ENCODE peak calls at places on chromosomes 11 and 22, in nine cellular contexts. M is CD8-positive, alpha-beta T cell; S is body of pancreas; N is breast epithelium; J is heart left ventricle; F is lung; Z is spleen; U is mesenchymal stem cell; V is lower lobe of right lung. X is an unnamed sample. For H3K4me1, the result is how much of the 10 kb centered on the place peaks cover.

GRCh38 chr22:49228431-49229037 is 599.1 kb downstream of the BRD1 start:
- DNase-seq in M (peak), U (no peak), J (peak), Z (no peak), V (no peak), N (peak), F (peak), S (no peak), X (no peak)

GRCh38 chr11:13942908-13943505 is 19.5 kb upstream of the SPON1 start:
- DNase-seq in V (no peak), Z (no peak), M (no peak), S (no peak), J (no peak), N (no peak), U (peak), F (no peak), X (no peak)

GRCh38 chr22:33492210-33492651 is 428.0 kb downstream of the LARGE1 start:
- DNase-seq in F (no peak), U (peak), J (no peak), M (no peak), S (peak), Z (no peak), N (no peak), V (no peak), X (no peak)

GRCh38 chr11:133982901-133983300 is 26.1 kb upstream of the IGSF9B start:
- DNase-seq in Z (no peak), F (no peak), J (no peak), N (no peak), M (no peak), U (no peak), S (no peak), V (no peak), X (no peak)

GRCh38 chr11:9219115-9219514 is 46.0 kb downstream of the DENND5A start:
- DNase-seq in V (no peak), S (no peak), U (peak), F (no peak), N (no peak), Z (no peak), J (no peak), M (no peak), X (no peak)

GRCh38 chr11:48024635-48025071 is 44.3 kb downstream of the PTPRJ start:
- DNase-seq in V (no peak), N (no peak), U (no peak), Z (peak), J (no peak), M (no peak), S (no peak), F (no peak), X (no peak)

GRCh38 chr11:78138694-78139421 is 568 bp downstream of the ALG8 start:
- DNase-seq in Z (no peak), S (no peak), J (no peak), M (no peak), F (no peak), N (no peak), V (no peak), U (peak), X (no peak)

GRCh38 chr11:84902445-84902844 is 724.7 kb downstream of the DLG2 start:
- DNase-seq in V (no peak), J (peak), Z (no peak), U (no peak), N (no peak), M (no peak), S (no peak), F (no peak), X (no peak)

GRCh38 chr22:22748297-22748743 is 103.9 kb downstream of the GGTLC2 start:
- DNase-seq in M (no peak), U (peak), F (peak), N (peak), J (peak), V (no peak), Z (no peak), S (peak), X (no peak)

GRCh38 chr11:69862797-69863543 is 43.8 kb upstream of the FGF3 start:
- DNase-seq in M (no peak), U (no peak), N (no peak), Z (no peak), F (no peak), J (no peak), V (peak), S (no peak), X (peak)

GRCh38 chr11:11449327-11449726 is 96.3 kb upstream of the CSNK2A3 start:
- DNase-seq in J (no peak), U (no peak), S (no peak), Z (no peak), V (no peak), N (no peak), M (no peak), F (no peak), X (no peak)

GRCh38 chr22:48827228-48827810 is 1000.4 kb downstream of the BRD1 start:
- DNase-seq in F (no peak), Z (no peak), U (no peak), J (no peak), M (no peak), V (no peak), S (peak), N (peak), X (no peak)

GRCh38 chr22:24969588-24970301 is 17.2 kb downstream of the KIAA1671 start:
- DNase-seq in M (no peak), N (peak), V (no peak), J (peak), S (no peak), U (peak), Z (no peak), F (no peak), X (peak)
- H3K4me1 ChIP-seq in M (under half), N (under half), V (under half), J (half or more), S (under half), U (under half), Z (under half), F (under half), X (under half)

DNA sequence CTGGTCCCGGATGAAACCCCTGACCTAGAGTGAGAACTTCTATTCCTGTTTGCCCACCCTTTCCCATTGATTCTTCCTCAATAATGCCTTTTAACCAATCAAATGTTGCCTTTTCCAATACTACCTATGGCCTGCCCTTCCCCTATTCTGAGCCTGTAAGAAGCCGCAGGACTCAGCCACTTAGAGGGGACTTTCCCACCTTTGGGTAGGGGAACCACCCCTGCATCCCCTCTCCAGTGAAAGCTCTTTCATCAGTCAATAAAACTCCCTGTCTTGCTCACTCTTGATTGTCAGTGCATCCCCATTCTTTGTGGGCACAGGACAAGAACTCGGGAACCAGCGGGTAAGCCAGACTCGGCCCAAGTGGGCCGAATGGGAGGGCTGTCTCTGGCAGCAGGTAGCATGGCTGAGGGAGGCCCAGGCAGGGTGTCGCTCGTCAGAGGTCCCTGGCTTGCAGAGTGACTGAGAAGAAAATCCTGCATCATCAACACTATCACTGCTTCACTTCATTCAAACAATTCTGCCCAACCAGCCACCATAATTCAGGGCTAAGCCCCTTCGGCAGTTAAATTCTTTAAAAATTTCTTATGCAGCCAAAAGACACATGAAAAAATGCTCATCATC is 30.4 kb downstream of the LDHAL6A start:
- DNase-seq in U (no peak), Z (no peak), V (no peak), F (no peak), J (no peak), S (no peak), M (no peak), N (no peak), X (no peak)
- H3K4me3 ChIP-seq in U (no peak), Z (no peak), V (no peak), F (no peak), J (no peak), S (no peak), M (no peak), N (no peak), X (no peak)

GRCh38 chr11:67264260-67264659 is 2.0 kb upstream of the GRK2 start:
- DNase-seq in N (no peak), V (no peak), Z (no peak), U (no peak), M (no peak), J (no peak), S (no peak), F (no peak), X (no peak)

GRCh38 chr11:67266424-67267187 is at the start of gene GRK2:
- DNase-seq in V (peak), M (peak), F (no peak), N (no peak), J (no peak), Z (peak), U (no peak), S (peak), X (peak)

GRCh38 chr11:67267188-67268035 is 1.1 kb downstream of the GRK2 start:
- DNase-seq in S (peak), N (no peak), M (peak), U (no peak), F (no peak), Z (peak), V (peak), J (no peak), X (no peak)

GRCh38 chr11:67264886-67265632 is 1.2 kb upstream of the GRK2 start:
- DNase-seq in U (no peak), J (no peak), Z (no peak), N (no peak), V (no peak), M (no peak), F (no peak), S (no peak), X (no peak)

DNA sequence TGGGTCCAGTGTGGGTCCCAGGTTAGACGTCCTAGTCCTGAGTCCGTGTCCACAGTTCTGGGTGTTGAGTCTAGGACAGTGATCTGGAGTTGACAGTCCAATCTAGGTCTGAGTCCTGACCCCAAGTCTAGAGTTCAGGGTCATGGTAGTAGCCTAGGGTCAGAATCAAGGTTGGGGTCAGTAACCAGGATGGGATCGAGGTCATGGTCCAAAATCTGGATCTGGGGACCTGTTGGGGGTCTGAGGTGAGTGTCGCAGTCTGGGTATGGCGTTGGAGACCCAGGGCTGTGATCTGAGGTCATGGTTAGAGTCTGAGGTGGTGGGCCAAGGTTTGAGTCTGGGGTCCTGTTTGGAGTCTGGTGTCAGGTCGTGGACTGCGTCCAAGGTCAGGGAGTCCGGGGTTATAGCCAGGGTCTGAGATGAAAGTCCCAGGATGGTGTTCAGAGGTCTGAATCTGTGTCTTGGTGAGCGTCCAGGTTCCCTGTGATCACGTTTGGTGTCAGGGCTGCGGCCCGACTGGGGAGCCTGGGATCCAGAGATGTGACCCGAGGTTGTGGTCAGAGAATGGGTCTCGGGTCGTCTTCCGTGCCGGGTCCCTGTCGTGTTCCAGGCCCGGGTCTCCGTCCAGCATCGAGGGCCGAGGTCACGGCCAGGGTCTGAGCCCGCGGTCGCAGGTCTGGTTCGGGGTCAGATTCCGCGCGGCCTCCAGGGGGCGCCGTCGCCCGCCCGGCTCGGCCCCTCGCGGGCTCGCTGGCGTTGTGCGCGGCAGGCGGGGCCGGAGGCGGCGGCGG is 445 bp upstream of the GRK2 start:
- DNase-seq in U (peak), S (peak), V (peak), N (no peak), M (peak), F (peak), Z (peak), J (peak), X (no peak)
- H3K4me1 ChIP-seq in U (under half), S (half or more), V (half or more), N (under half), M (half or more), F (under half), Z (half or more), J (half or more), X (half or more)

DNA sequence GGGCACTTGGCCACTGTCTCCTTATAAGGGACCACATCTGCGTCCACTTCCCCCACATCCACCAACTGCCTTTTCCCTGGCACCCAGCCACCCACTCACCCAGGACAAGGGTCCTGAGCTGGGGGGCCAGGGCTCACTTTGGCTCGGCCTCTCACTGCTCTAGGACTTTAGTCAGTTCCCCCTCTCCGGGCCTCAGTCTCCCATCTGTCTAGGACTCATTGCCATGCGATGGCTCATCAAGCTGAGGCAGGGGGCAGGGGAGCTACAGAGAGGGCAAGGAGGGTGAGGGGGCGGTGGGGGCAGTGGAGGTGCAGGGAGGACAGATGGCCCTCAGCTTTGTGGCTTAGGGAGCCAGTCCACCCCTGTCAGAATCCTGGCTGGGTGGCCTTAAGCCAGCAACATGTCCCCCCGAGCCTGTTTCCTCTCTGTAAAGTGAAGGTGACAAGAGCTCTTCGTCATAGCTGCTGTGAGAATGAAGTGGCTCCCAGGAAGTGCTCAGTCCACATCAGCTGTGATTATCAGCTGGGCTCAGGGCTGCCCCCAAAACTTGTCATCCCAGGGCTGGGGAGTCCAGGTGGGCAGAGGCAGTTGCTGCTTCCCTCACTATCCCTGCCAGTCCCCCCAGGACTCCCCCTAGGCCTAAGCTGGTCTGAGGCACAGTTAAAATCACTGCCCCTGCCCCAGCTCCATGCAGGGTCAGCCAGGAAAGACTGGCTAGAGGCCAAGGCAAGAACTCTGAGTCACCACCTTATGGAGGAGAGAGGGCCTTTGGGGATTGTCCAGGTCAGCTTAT is 14.9 kb downstream of the RAC2 start:
- DNase-seq in S (no peak), M (no peak), F (no peak), V (no peak), U (peak), J (no peak), Z (peak), N (no peak), X (peak)
- H3K4me3 ChIP-seq in S (no peak), M (peak), F (no peak), V (peak), U (no peak), J (no peak), Z (no peak), N (no peak), X (no peak)

GRCh38 chr22:17847360-17848078 is 73.2 kb upstream of the BID start:
- DNase-seq in U (no peak), V (no peak), J (no peak), S (no peak), Z (no peak), N (no peak), F (no peak), M (no peak), X (no peak)

GRCh38 chr22:17844150-17844549 is 69.9 kb upstream of the BID start:
- DNase-seq in Z (no peak), N (no peak), M (no peak), U (no peak), F (no peak), S (no peak), V (no peak), J (no peak), X (no peak)

GRCh38 chr22:17846326-17846992 is 72.2 kb upstream of the BID start:
- DNase-seq in F (no peak), U (no peak), S (no peak), N (peak), V (no peak), Z (no peak), M (no peak), J (no peak), X (peak)

GRCh38 chr22:17845340-17845739 is 71.1 kb upstream of the BID start:
- DNase-seq in V (no peak), M (no peak), J (no peak), Z (no peak), N (no peak), S (no peak), U (no peak), F (no peak), X (no peak)

GRCh38 chr22:17845790-17846189 is 71.5 kb upstream of the BID start:
- DNase-seq in V (no peak), M (no peak), S (no peak), Z (no peak), F (no peak), U (no peak), J (no peak), N (no peak), X (no peak)
- H3K4me1 ChIP-seq in V (under half), M (under half), S (under half), Z (under half), F (under half), U (under half), J (under half), N (under half), X (under half)

GRCh38 chr22:30283342-30283741 is 6.0 kb downstream of the CASTOR1 start:
- DNase-seq in Z (no peak), J (no peak), S (no peak), F (no peak), V (no peak), N (no peak), M (no peak), U (no peak), X (no peak)
- H3K4me3 ChIP-seq in Z (no peak), J (no peak), S (no peak), F (no peak), V (no peak), N (no peak), M (no peak), U (no peak), X (no peak)

GRCh38 chr11:2381494-2382128 is 4.5 kb downstream of the CD81 start:
- DNase-seq in M (no peak), V (peak), S (peak), F (no peak), N (no peak), Z (peak), U (no peak), J (no peak), X (peak)
- H3K4me1 ChIP-seq in M (half or more), V (half or more), S (half or more), F (under half), N (half or more), Z (half or more), U (half or more), J (half or more), X (half or more)

GRCh38 chr22:20433191-20433590 is 4.4 kb downstream of the SCARF2 start:
- DNase-seq in J (no peak), Z (peak), N (no peak), F (no peak), U (no peak), S (no peak), V (peak), M (no peak), X (no peak)

GRCh38 chr22:20430641-20431519 is 6.7 kb downstream of the SCARF2 start:
- DNase-seq in J (no peak), S (peak), U (peak), M (peak), F (no peak), Z (peak), N (no peak), V (peak), X (no peak)

GRCh38 chr22:20430101-20430640 is 7.5 kb downstream of the SCARF2 start:
- DNase-seq in J (no peak), V (peak), M (peak), S (no peak), Z (peak), N (no peak), U (no peak), F (no peak), X (no peak)

GRCh38 chr22:20432244-20432686 is 5.4 kb downstream of the SCARF2 start:
- DNase-seq in U (no peak), F (no peak), Z (peak), M (no peak), N (no peak), J (no peak), V (peak), S (no peak), X (no peak)

DNA sequence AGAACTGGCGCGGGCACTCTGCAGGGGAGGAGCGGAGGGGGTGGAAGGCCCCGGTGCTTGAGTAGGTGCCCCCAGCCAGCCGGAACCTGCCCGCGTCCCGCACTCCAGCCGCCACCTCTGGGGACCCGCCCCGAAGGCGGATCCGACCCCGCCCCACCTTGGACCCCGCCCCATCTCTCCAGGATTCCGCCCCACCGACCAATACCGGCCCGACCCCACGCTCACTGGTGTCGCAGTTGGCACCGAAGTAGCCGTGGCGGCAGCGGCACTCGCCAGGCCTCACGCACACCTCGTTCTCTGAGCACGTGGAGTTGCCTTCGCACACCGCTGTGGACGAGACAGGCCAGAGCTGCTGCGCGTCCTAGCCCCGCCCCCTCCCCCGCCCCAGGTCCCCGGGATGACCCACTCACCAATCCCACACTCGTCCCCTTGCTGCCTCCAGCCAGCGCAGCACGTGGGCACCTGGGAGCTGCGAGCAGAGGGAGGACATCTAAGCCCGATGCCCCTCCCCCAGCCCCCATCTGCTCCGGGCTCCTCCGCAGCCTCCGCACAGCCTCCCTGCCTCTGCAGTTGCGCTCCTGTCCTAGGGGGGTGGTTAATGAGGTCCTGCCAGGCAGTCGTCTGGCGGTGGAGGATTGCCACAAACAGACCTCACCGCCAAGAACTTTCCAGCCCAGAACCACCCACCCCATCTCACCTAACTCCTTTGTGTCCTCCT is 5.9 kb downstream of the SCARF2 start:
- DNase-seq in U (no peak), J (no peak), V (peak), Z (peak), N (no peak), F (no peak), S (no peak), M (no peak), X (no peak)
- H3K4me3 ChIP-seq in U (no peak), J (no peak), V (peak), Z (peak), N (no peak), F (no peak), S (no peak), M (peak), X (no peak)

X was measured in tibial artery.